ENCODE peak calls at places on chromosomes 13 and 19, in four cellular contexts. Q is IMR-90, S is GM12878, T is K562. D is an unnamed sample.
A peak's percentile ranks its signal among the peaks of the same experiment; 100 is the strongest.

GRCh38 chr19:53903055-53903680 is 5.9 kb upstream of the CACNG7 start:
- DNase-seq in Q (peak; percentile 30), S (no peak), T (peak; percentile 54), D (peak; percentile 46)

GRCh38 chr19:6730153-6730804 is 7.1 kb downstream of the GPR108 start:
- DNase-seq in Q (no peak), S (no peak), T (peak; percentile 96), D (no peak)

GRCh38 chr19:41352609-41353465 is 885 bp downstream of the TGFB1 start:
- DNase-seq in Q (peak; percentile 44), S (no peak), T (peak; percentile 73), D (peak; percentile 69)

GRCh38 chr19:47146920-47147319 is 16.3 kb downstream of the SAE1 start:
- DNase-seq in Q (no peak), S (no peak), T (no peak), D (no peak)

GRCh38 chr13:70792121-70792520 is 683.9 kb upstream of the KLHL1 start:
- DNase-seq in Q (no peak), S (no peak), T (no peak), D (no peak)

GRCh38 chr19:3057275-3057714 is 5.0 kb downstream of the TLE5 start:
- DNase-seq in Q (no peak), S (no peak), T (peak; percentile 48), D (no peak)

GRCh38 chr19:31504221-31504620 is 155.0 kb upstream of the TSHZ3 start:
- DNase-seq in Q (no peak), S (no peak), T (no peak), D (no peak)

GRCh38 chr13:75480691-75481175 is 1.2 kb downstream of the TBC1D4 start:
- DNase-seq in Q (peak; percentile 37), S (no peak), T (peak; percentile 10), D (peak; percentile 55)

GRCh38 chr13:95710313-95710712 is 33.4 kb downstream of the DNAJC3 start:
- DNase-seq in Q (peak; percentile 84), S (no peak), T (no peak), D (peak; percentile 33)

GRCh38 chr13:80074143-80074752 is 266.7 kb downstream of the SPRY2 start:
- DNase-seq in Q (no peak), S (no peak), T (no peak), D (no peak)

GRCh38 chr19:6065685-6066365 is 44.5 kb downstream of the RFX2 start:
- DNase-seq in Q (peak; percentile 30), S (no peak), T (peak; percentile 87), D (peak; percentile 96)

GRCh38 chr13:39855236-39855635 is 199.8 kb downstream of the COG6 start:
- DNase-seq in Q (no peak), S (no peak), T (no peak), D (no peak)

GRCh38 chr13:35760678-35761308 is 284.3 kb upstream of the MAB21L1 start:
- DNase-seq in Q (no peak), S (no peak), T (no peak), D (no peak)

DNA sequence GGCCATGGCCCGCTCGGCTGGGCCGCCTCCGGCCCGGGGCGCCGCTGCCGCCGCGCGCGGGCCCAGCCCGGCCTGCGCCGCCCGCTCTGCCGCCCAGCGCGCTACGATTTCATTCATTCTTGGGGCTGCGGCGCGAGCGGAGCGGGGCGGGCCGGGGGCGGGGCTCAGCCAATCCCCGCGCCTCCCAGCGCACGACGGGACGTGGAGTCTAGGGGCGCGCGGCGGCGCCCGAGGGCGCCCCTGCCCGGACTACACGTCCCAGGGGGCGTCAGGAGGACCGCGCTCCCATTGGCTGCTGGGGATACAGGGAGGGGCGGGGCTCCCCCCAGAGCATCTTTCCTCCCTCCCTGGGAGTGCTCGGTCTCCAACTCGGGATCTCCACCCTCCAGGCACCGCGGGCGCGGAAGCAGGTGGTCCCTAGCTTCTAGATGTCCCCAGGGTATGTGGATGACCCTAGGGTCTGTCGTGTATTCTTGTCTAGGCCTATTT is 5.6 kb upstream of the DPF1 start:
- DNase-seq in Q (peak; percentile 91), S (no peak), T (peak; percentile 98), D (peak; percentile 77)
- H2AFZ ChIP-seq in Q (peak overlapping the region; percentile 98), S (no peak overlapping the region), T (no peak overlapping the region), D (no peak overlapping the region)

GRCh38 chr19:8357007-8357521 is 6.9 kb upstream of the ANGPTL4 start:
- DNase-seq in Q (no peak), S (no peak), T (no peak), D (no peak)

GRCh38 chr19:8355631-8356402 is 8.1 kb upstream of the ANGPTL4 start:
- DNase-seq in Q (peak; percentile 98), S (no peak), T (peak; percentile 37), D (peak; percentile 97)

DNA sequence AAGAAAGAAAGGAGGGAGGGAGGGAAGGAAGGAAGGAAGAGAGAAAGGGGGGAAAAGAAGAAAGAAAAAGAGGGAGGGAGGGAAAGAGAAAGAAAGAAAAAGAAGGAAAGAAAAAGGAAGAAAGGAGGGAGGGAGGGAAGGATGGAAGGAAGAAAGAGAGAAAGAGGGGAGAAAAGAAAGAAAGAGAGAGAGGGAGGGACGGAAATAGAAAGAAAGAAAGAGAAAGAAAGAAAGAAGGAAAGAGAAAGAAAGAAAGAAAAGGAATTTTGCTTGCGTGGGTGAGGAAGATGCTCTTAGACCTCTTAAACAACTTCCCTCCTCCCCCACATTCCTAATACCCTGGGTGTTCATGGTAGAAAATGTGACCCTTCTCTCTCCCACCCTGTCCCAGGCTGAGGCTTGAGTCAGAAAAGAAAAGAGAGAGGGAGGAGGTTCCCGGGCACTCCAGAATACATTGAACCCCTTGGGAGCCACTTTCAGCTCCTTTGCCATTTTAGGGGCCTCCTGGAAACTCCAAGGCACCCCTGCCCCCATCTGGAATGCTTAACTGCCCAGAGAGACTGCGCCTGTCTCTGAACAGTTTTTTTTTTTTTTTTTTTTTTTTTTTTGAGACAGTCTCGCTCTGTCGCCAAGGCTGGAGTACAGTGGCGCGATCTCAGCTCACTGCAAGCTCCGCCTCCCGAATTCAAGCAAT is 9.2 kb upstream of the KANK3 start:
- DNase-seq in Q (peak; percentile 34), S (no peak), T (no peak), D (no peak)
- TF ChIP-seq FOS in Q (no peak), S (no peak), T (no peak), D (no peak)

DNA sequence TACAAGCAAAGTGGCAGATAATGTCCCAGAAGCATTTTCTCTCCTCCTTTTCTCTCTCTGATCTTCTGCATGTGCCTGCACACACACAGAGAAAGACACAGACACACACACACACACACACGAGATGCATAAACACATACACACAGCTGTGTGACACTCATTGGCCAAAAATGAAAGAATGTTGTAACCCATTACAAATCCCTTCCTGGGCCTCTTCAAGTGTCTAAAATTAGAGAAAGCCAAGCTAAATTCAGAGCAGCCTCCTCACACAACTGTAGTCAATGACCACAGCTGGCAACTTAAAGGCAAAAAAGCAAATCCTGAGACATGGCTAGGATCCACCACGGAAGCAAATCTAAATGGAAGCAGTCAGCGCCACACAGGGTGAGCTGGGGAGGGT is 620.8 kb downstream of the EFNB2 start:
- DNase-seq in Q (peak; percentile 95), S (no peak), T (no peak), D (no peak)
- H2AFZ ChIP-seq in Q (peak overlapping the region; percentile 81), S (no peak overlapping the region), T (no peak overlapping the region), D (no peak overlapping the region)

GRCh38 chr19:48575931-48576622 is 24.1 kb downstream of the SULT2B1 start:
- DNase-seq in Q (no peak), S (no peak), T (no peak), D (no peak)
- TF ChIP-seq FOS in Q (no peak), S (no peak), T (no peak), D (no peak)

DNA sequence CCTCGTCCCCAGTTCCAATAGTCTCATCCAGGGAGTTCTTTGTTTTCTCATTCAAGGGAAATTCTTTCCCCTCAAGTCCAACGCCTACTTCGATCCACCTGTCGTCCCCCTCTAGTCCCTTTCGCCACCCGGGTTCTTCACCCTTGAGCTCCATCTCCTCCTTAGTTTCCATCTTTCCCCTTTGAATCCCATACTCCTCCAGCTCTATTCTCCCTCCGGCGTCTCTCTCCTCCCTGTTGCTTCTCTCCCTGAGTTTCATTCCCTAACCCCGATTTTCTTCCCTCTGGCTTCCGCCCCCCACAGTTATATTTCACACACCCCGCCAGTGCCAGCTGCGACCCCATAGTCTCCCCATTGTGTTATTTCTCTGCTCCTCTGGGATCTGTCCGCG is 628 bp upstream of the SLC17A7 start:
- DNase-seq in Q (no peak), S (no peak), T (no peak), D (no peak)
- H2AFZ ChIP-seq in Q (no peak overlapping the region), S (no peak overlapping the region), T (no peak overlapping the region), D (no peak overlapping the region)

GRCh38 chr13:45411226-45411625 is 6.9 kb downstream of the SLC25A30 start:
- DNase-seq in Q (no peak), S (no peak), T (no peak), D (no peak)

GRCh38 chr13:45411631-45412030 is 6.5 kb downstream of the SLC25A30 start:
- DNase-seq in Q (no peak), S (no peak), T (no peak), D (no peak)

GRCh38 chr13:45415112-45415511 is 3.1 kb downstream of the SLC25A30 start:
- DNase-seq in Q (no peak), S (no peak), T (no peak), D (no peak)

GRCh38 chr13:45412274-45413049 is 5.7 kb downstream of the SLC25A30 start:
- DNase-seq in Q (peak; percentile 69), S (no peak), T (no peak), D (peak; percentile 25)

GRCh38 chr13:45413826-45414312 is 4.3 kb downstream of the SLC25A30 start:
- DNase-seq in Q (no peak), S (no peak), T (no peak), D (peak; percentile 59)
- TF ChIP-seq FOS in Q (no peak), S (no peak), T (no peak), D (no peak)

GRCh38 chr13:86446311-86446710 is 647.1 kb upstream of the SLITRK6 start:
- DNase-seq in Q (peak; percentile 13), S (no peak), T (no peak), D (no peak)

GRCh38 chr13:86447479-86447878 is 648.3 kb upstream of the SLITRK6 start:
- DNase-seq in Q (no peak), S (no peak), T (no peak), D (no peak)

GRCh38 chr13:86445584-86446140 is 646.4 kb upstream of the SLITRK6 start:
- DNase-seq in Q (no peak), S (no peak), T (no peak), D (no peak)
- H2AFZ ChIP-seq in Q (no peak overlapping the region), S (no peak overlapping the region), T (no peak overlapping the region), D (no peak overlapping the region)

GRCh38 chr19:16608290-16608704 is 19.7 kb downstream of the MED26 start:
- DNase-seq in Q (peak; percentile 91), S (no peak), T (no peak), D (peak; percentile 75)
- TF ChIP-seq FOS in Q (no peak), S (no peak), T (no peak), D (no peak)